ENCODE peak calls at places on chromosomes 12 and 14, in nine cellular contexts. J is stomach, Q is A549, L is prostate gland, V is body of pancreas, A is HepG2, X is ovary, O is adrenal gland, Z is H1. U is an unnamed sample.

GRCh38 chr14:104660597-104660996 is 28.8 kb upstream of the INF2 start:
- DNase-seq in J (no peak), Q (no peak), L (no peak), V (no peak), A (no peak), X (no peak), O (no peak), Z (no peak), U (no peak)

GRCh38 chr12:17206553-17206952 is 600.6 kb upstream of the LMO3 start:
- DNase-seq in J (no peak), Q (no peak), L (no peak), V (no peak), A (no peak), X (no peak), O (no peak), Z (no peak), U (no peak)

GRCh38 chr12:1972856-1973317 is 31.4 kb downstream of the DCP1B start:
- DNase-seq in J (no peak), Q (no peak), L (peak), V (no peak), A (no peak), X (no peak), O (no peak), Z (no peak), U (no peak)

GRCh38 chr12:43978546-43978945 is 142.7 kb downstream of the TMEM117 start:
- DNase-seq in J (no peak), Q (no peak), L (no peak), V (no peak), A (no peak), X (no peak), O (no peak), Z (no peak), U (no peak)

GRCh38 chr12:10363922-10364838 is 25.7 kb downstream of the KLRK1 start:
- DNase-seq in J (peak), Q (peak), L (peak), V (peak), A (peak), X (peak), O (peak), Z (no peak), U (peak)

GRCh38 chr12:113732916-113733315 is 233.2 kb downstream of the RBM19 start:
- DNase-seq in J (no peak), Q (no peak), L (no peak), V (no peak), A (no peak), X (no peak), O (no peak), Z (no peak), U (no peak)

GRCh38 chr12:38151991-38152700 is 164.4 kb upstream of the ALG10B start:
- DNase-seq in J (no peak), Q (no peak), L (no peak), V (no peak), A (no peak), X (no peak), O (no peak), Z (no peak), U (no peak)

GRCh38 chr14:68548194-68549056 is 244.4 kb downstream of the ZFP36L1 start:
- DNase-seq in J (peak), Q (peak), L (peak), V (peak), A (no peak), X (peak), O (peak), Z (no peak), U (peak)

GRCh38 chr14:69315302-69315701 is 55.3 kb downstream of the GALNT16 start:
- DNase-seq in J (no peak), Q (no peak), L (no peak), V (no peak), A (no peak), X (no peak), O (no peak), Z (no peak), U (no peak)

GRCh38 chr12:93380480-93381121 is 2.9 kb downstream of the NUDT4 start:
- DNase-seq in J (no peak), Q (no peak), L (no peak), V (no peak), A (peak), X (no peak), O (no peak), Z (no peak), U (no peak)

GRCh38 chr12:124681779-124682391 is 114.5 kb upstream of the NCOR2 start:
- DNase-seq in J (no peak), Q (peak), L (no peak), V (no peak), A (peak), X (no peak), O (peak), Z (no peak), U (no peak)

GRCh38 chr12:63921157-63921556 is 76.7 kb downstream of the SRGAP1 start:
- DNase-seq in J (no peak), Q (no peak), L (no peak), V (no peak), A (no peak), X (no peak), O (no peak), Z (no peak), U (no peak)

GRCh38 chr14:85701763-85702162 is 171.8 kb downstream of the FLRT2 start:
- DNase-seq in J (no peak), Q (no peak), L (no peak), V (no peak), A (no peak), X (no peak), O (no peak), Z (no peak), U (no peak)

GRCh38 chr12:46664771-46665287 is 161.0 kb downstream of the SLC38A4 start:
- DNase-seq in J (no peak), Q (peak), L (peak), V (no peak), A (peak), X (no peak), O (peak), Z (no peak), U (no peak)

GRCh38 chr14:90828642-90829487 is 12.6 kb upstream of the TTC7B start:
- DNase-seq in J (peak), Q (no peak), L (no peak), V (no peak), A (no peak), X (peak), O (peak), Z (no peak), U (no peak)

GRCh38 chr14:104803280-104803915 is 2.5 kb downstream of the ZBTB42 start:
- DNase-seq in J (no peak), Q (no peak), L (no peak), V (no peak), A (no peak), X (no peak), O (no peak), Z (no peak), U (no peak)

GRCh38 chr14:98119739-98120138 is 1152.3 kb downstream of the BCL11B start:
- DNase-seq in J (no peak), Q (no peak), L (no peak), V (no peak), A (no peak), X (no peak), O (no peak), Z (no peak), U (no peak)

GRCh38 chr12:1913377-1914115 is 4.9 kb downstream of the CACNA2D4 start:
- DNase-seq in J (peak), Q (no peak), L (peak), V (no peak), A (no peak), X (peak), O (no peak), Z (no peak), U (peak)

GRCh38 chr12:25797949-25798348 is 160.5 kb upstream of the RASSF8 start:
- DNase-seq in J (no peak), Q (no peak), L (no peak), V (no peak), A (no peak), X (no peak), O (no peak), Z (no peak), U (no peak)

DNA sequence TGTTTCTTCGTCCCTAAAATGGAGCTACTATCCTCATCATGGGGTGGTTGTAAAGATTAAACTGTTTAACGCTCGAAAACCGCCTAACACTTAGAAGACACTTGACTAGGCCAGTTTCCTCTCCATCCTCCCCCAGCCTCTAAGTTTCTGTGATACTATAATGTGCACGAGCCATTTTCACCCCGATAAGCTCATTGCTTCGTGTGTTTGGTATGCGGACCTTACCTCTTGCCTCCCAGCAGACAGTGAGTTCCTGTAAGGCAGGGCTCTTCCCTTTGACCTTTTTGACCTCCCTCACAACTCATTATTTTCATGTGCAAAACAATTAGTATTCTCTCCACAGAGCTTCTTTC is 499 bp upstream of the GXYLT1 start:
- DNase-seq in J (no peak), Q (no peak), L (no peak), V (no peak), A (no peak), X (no peak), O (no peak), Z (no peak), U (no peak)
- TF ChIP-seq POLR2A in J (no peak), Q (no peak), L (no peak), V (no peak), A (no peak), X (no peak), O (no peak), Z (no peak), U (no peak)

DNA sequence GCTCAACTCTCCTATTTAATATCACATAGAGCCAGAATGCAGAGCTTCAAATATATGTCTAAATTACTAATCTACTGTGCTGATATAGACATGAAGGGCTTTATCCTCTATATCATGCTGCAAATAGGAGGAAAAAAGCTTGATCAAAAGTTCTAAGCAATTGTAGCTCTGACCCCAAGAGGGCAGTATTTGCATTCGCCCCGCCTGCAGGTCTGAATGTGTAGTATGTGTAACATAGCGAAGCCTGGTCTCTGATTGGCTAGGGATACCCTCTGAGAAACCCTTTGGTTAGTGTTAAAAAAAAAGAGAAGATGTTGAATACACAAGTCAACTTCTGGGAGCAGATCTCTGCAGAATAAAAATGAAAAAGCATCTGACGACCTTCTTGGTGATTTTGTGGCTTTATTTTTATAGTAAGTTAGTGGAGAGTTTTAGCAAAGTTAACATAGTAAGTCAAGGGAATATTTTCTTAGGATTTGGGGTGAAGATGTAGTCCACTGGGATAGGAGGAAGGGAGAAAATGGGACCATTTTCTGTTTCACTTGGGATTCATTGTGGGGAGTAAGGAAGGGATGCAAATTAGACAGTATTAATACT is 151.6 kb upstream of the OR4E1 start:
- DNase-seq in J (no peak), Q (peak), L (no peak), V (no peak), A (peak), X (no peak), O (no peak), Z (no peak), U (no peak)
- TF ChIP-seq CTCF in J (no peak), Q (peak), L (no peak), V (peak), A (peak), X (no peak), O (no peak), Z (peak), U (peak)

GRCh38 chr12:11652351-11653040 is 3.0 kb downstream of the ETV6 start:
- DNase-seq in J (peak), Q (no peak), L (peak), V (no peak), A (no peak), X (no peak), O (peak), Z (no peak), U (peak)
- H3K27ac ChIP-seq in J (peak), Q (no peak), L (peak), V (peak), A (no peak), X (no peak), O (peak), Z (no peak), U (peak)

DNA sequence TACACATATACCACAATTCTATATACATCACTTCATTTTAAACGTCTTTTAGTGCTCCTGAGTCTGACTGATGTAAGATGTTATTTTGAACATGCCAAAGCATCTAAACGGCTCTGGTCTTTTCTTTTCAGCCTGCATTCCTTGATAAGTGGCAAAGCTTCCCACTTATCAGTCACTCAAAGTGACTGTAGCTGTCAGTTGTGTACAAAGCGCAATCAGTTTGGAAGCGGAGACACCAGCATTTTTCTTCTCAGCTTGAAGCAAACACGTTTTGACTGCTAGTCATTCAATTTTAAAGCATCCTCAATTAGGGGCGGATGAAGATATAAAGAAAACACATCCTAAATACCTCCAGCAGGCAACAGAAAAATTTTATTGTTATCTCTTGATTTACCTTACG is 226.8 kb downstream of the SOX5 start:
- DNase-seq in J (no peak), Q (no peak), L (no peak), V (no peak), A (no peak), X (no peak), O (no peak), Z (no peak), U (no peak)
- TF ChIP-seq POLR2A in J (no peak), Q (no peak), L (no peak), V (no peak), A (no peak), X (no peak), O (no peak), Z (no peak), U (no peak)

GRCh38 chr14:70827366-70828151 is 18.2 kb upstream of the MAP3K9 start:
- DNase-seq in J (no peak), Q (no peak), L (no peak), V (no peak), A (peak), X (no peak), O (no peak), Z (no peak), U (no peak)
- TF ChIP-seq CTCF in J (no peak), Q (no peak), L (no peak), V (no peak), A (no peak), X (no peak), O (no peak), Z (no peak), U (no peak)

GRCh38 chr12:81017792-81018191 is 60.1 kb upstream of the ACSS3 start:
- DNase-seq in J (no peak), Q (no peak), L (no peak), V (no peak), A (no peak), X (no peak), O (no peak), Z (no peak), U (no peak)

GRCh38 chr12:81010641-81011040 is 67.2 kb upstream of the ACSS3 start:
- DNase-seq in J (no peak), Q (no peak), L (no peak), V (no peak), A (no peak), X (no peak), O (no peak), Z (no peak), U (no peak)

GRCh38 chr12:81021131-81021530 is 56.7 kb upstream of the ACSS3 start:
- DNase-seq in J (no peak), Q (no peak), L (no peak), V (no peak), A (no peak), X (no peak), O (no peak), Z (no peak), U (no peak)

GRCh38 chr12:81015510-81015909 is 62.4 kb upstream of the ACSS3 start:
- DNase-seq in J (no peak), Q (no peak), L (no peak), V (no peak), A (peak), X (no peak), O (no peak), Z (no peak), U (no peak)
- H3K27ac ChIP-seq in J (no peak), Q (no peak), L (no peak), V (no peak), A (no peak), X (no peak), O (no peak), Z (no peak), U (no peak)

GRCh38 chr14:103558071-103558882 is 4.2 kb downstream of the BAG5 start:
- DNase-seq in J (no peak), Q (no peak), L (no peak), V (no peak), A (no peak), X (peak), O (no peak), Z (no peak), U (no peak)

GRCh38 chr14:103552811-103553210 is 9.6 kb downstream of the BAG5 start:
- DNase-seq in J (no peak), Q (no peak), L (no peak), V (no peak), A (no peak), X (no peak), O (no peak), Z (no peak), U (no peak)

GRCh38 chr14:103561381-103562134 is 899 bp downstream of the BAG5 start:
- DNase-seq in J (no peak), Q (no peak), L (no peak), V (no peak), A (peak), X (no peak), O (peak), Z (no peak), U (no peak)

GRCh38 chr14:103555559-103556337 is 6.7 kb downstream of the BAG5 start:
- DNase-seq in J (no peak), Q (no peak), L (no peak), V (no peak), A (no peak), X (peak), O (no peak), Z (no peak), U (no peak)

DNA sequence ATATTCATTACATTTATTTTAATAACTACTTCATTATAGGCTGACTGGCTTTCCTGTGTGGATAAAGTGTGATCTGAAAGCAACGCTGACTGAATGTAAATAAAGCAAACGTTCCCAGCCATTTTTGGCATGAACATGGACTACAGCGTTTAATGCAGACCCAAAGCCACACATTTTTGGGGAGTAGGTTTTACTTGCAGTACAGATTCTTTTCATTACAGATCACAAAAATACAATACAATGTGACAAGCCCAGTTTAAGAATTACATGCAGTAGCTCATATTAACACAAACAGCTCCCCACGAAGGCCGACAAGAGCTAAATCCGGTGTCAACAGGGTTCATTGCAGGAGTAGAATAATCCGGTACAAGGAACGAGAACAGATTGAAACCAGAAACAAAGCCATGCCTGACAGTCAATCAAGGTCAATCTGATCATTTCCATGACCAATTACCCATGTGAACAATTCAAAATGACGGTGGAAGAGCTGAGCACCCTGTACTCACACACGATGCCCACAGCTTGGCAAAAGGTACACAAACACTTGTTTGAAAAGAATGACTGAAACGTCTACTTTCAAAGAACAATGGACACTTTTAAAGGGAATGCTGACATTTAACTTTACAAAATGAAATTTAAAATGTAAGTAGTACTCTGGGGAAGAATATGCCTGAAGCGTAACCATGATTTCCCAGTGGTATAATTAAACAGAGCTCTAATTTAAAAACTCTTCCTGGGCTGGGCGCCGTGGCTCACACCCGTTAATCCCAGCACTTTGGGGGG is 5.3 kb downstream of the BAG5 start:
- DNase-seq in J (no peak), Q (no peak), L (no peak), V (no peak), A (no peak), X (no peak), O (no peak), Z (no peak), U (no peak)
- TF ChIP-seq POLR2A in J (no peak), Q (no peak), L (no peak), V (no peak), A (no peak), X (no peak), O (no peak), Z (no peak), U (no peak)

U was measured in testis.